ENCODE peak calls at places on chromosomes 7 and 10, in seven cellular contexts. C is left ventricle myocardium inferior, K is ovary, A is transverse colon, Y is right lobe of liver, G is SJCRH30, S is fibroblast of lung. W is an unnamed sample.
A peak's percentile ranks its signal among the peaks of the same experiment; 100 is the strongest.

GRCh38 chr10:120943542-120943941 is 92.4 kb downstream of the WDR11 start:
- DNase-seq in C (no peak), K (no peak), A (no peak), Y (no peak), G (peak; percentile 60), S (no peak), W (no peak)

GRCh38 chr7:11343818-11344413 is 370.2 kb downstream of the PHF14 start:
- DNase-seq in C (no peak), K (no peak), A (no peak), Y (no peak), G (peak; percentile 84), S (peak; percentile 59), W (no peak)

GRCh38 chr10:91598211-91598981 is 34.5 kb downstream of the PPP1R3C start:
- DNase-seq in C (no peak), K (no peak), A (no peak), Y (no peak), G (no peak), S (peak; percentile 92), W (peak; percentile 77)

GRCh38 chr10:29616542-29616941 is 18.2 kb downstream of the SVIL start:
- DNase-seq in C (no peak), K (no peak), A (peak; percentile 42), Y (no peak), G (no peak), S (no peak), W (no peak)

GRCh38 chr7:43643842-43644241 is 60.9 kb downstream of the STK17A start:
- DNase-seq in C (no peak), K (no peak), A (no peak), Y (no peak), G (no peak), S (no peak), W (no peak)

GRCh38 chr7:34011711-34012110 is 106.4 kb downstream of the BMPER start:
- DNase-seq in C (no peak), K (no peak), A (no peak), Y (no peak), G (no peak), S (no peak), W (no peak)

GRCh38 chr7:28083998-28084985 is 96.3 kb downstream of the JAZF1 start:
- DNase-seq in C (no peak), K (no peak), A (no peak), Y (no peak), G (no peak), S (no peak), W (no peak)

GRCh38 chr10:77622822-77623410 is 14.7 kb downstream of the KCNMA1 start:
- DNase-seq in C (no peak), K (no peak), A (no peak), Y (no peak), G (no peak), S (no peak), W (no peak)

DNA sequence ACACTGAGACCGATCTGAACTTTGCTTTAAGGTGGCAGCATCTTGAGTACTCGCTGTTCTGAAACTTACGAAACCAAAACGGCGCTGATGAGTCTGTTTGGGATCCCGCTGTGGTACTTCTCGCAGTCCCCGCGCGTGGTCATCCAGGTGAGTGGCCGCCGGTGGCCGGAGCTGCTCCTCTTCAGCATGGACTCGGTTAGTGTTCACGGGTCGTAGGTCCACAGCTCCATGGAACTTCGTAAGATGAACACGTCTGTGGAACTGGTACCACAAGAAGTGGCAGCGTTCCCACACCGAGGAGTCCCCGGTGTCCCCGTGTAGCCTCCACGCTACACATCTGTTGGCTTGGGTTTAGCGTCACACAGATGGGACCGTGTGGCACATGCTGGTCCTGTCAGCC is 10.4 kb upstream of the GET4 start:
- DNase-seq in C (no peak), K (no peak), A (no peak), Y (no peak), G (no peak), S (no peak), W (no peak)
- H3K36me3 ChIP-seq in C (peaks cover 89% of the 10 kb centered on the region), K (no peaks in the 10 kb centered on the region), A (no peaks in the 10 kb centered on the region), Y (peaks cover 45% of the 10 kb centered on the region), G (peaks cover 3% of the 10 kb centered on the region), S (peaks cover 25% of the 10 kb centered on the region), W (peaks cover 61% of the 10 kb centered on the region)

DNA sequence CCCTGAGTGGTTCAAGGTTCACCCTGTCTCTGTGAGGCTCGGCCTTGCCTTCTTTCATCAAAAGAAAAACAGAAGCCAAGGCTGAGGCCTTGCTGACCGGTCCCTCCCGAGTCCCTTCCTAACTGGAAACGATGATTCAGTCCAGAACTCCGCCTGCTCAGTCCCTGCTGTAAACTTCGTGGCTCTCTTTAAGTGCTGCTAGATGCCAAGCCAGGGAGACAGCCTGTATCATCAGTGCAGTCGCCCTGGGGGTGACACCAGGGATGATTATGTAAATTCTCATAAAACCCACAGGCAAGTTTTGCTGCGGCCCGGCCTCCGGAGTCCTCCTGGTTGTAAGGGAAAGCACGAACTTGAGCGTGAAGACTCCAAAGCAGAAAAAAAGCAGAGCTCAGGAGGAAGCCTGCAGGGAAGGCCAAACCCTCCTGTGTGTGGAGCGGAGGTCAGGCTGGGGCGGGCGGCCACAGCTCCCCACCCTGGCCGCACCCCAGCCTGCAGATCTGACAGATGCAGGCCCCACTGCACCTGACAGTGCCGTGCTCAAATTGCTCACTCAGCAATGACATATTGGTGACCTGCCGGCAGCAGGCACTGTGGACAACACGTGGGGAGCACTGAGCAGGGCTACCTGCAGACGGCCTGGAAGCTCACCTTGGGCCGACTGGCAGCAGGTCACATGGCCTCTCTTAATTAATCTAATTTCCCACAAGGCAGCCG is 123.4 kb downstream of the DYNC2I1 start:
- DNase-seq in C (no peak), K (no peak), A (no peak), Y (no peak), G (no peak), S (no peak), W (no peak)
- H3K27ac ChIP-seq in C (no peak overlapping the region), K (no peak overlapping the region), A (peak overlapping the region; percentile 57), Y (no peak overlapping the region), G (no peak overlapping the region), S (no peak overlapping the region), W (no peak overlapping the region)

DNA sequence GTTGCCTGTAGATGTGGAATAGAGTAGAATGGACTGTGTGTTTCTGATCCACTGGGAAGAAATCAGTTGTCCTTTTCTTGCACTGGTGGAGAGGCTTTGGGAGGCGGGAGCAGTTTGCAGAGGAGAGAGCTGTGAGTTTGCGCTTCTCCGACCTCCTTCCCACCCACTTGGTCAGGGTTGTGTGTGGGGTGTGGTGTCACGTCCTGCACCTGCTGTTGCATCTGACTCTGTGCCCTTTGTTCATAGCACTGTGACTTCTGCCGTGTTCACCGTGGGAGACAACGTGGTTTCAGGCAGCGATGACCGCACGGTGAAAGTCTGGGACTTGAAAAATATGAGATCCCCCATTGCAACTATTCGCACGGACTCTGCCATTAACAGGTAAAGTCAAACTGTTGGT is 67.8 kb downstream of the WDR37 start:
- DNase-seq in C (no peak), K (no peak), A (no peak), Y (no peak), G (no peak), S (no peak), W (no peak)
- H3K4me3 ChIP-seq in C (no peak overlapping the region), K (no peak overlapping the region), A (no peak overlapping the region), Y (no peak overlapping the region), G (no peak overlapping the region), S (no peak overlapping the region), W (no peak overlapping the region)

DNA sequence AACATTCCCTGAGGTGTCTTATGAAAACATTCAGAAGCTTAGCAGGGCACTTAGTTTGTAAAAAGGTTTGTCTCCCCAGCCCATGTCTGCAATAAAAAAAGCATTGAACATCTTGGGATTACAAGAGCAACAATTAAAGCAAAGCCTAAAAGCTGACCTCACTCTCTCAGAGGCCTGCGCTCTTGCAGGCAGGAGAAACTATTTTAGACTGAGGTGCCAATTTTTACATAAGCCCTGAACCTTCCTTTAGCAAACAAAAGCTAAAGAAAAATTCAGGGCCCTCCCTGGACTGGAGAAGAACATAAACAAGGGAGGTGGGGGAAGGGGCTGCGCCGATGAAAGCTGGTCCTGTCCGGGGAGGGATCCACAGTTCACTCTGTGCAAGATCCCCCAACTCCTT is 312.7 kb upstream of the RNF32 start:
- DNase-seq in C (no peak), K (no peak), A (no peak), Y (no peak), G (no peak), S (no peak), W (no peak)
- H3K36me3 ChIP-seq in C (no peaks in the 10 kb centered on the region), K (no peaks in the 10 kb centered on the region), A (no peaks in the 10 kb centered on the region), Y (no peaks in the 10 kb centered on the region), G (no peaks in the 10 kb centered on the region), S (no peaks in the 10 kb centered on the region), W (no peaks in the 10 kb centered on the region)

GRCh38 chr10:61899045-61899444 is 2.5 kb upstream of the ARID5B start:
- DNase-seq in C (no peak), K (no peak), A (no peak), Y (no peak), G (peak; percentile 34), S (peak; percentile 61), W (no peak)
- H3K27ac ChIP-seq in C (peak overlapping the region; percentile 96), K (no peak overlapping the region), A (peak overlapping the region; percentile 98), Y (no peak overlapping the region), G (peak overlapping the region; percentile 98), S (peak overlapping the region; percentile 86), W (peak overlapping the region; percentile 97)

DNA sequence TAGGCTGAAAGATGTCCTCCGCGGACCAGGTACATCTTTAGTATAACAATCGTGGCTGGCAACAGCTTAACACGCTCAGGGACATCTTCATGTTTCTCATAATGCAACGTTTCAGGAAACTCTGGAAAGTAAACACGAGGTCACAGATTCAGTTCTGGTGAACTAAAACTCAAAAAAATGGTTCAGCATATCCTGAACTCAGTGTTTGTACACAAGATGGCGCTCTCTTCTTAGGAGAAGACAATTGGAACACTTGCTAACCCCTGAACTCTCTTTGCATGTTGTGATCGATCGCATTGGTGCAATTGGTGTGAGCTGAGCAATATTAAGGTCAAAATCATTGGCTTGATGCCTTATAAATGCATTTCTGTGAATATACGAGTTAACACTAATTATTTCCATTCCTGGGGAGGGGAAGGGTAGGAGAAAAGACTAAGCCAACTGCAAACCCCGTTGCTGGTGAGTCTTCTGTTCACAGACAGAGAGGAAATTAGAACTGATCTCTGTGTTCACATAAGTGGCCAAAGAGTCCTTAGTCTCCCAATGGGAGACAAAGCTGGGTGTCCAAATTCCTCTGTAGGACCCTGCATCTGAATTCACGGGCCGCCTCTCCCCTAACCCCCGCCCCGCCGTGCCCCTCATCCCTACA is 52.6 kb upstream of the FAM180A start:
- DNase-seq in C (no peak), K (no peak), A (no peak), Y (no peak), G (peak; percentile 83), S (peak; percentile 83), W (peak; percentile 51)
- H3K4me3 ChIP-seq in C (peak overlapping the region; percentile 14), K (no peak overlapping the region), A (no peak overlapping the region), Y (no peak overlapping the region), G (no peak overlapping the region), S (no peak overlapping the region), W (no peak overlapping the region)

GRCh38 chr10:93513091-93513490 is 16.7 kb downstream of the CEP55 start:
- DNase-seq in C (no peak), K (no peak), A (no peak), Y (no peak), G (no peak), S (no peak), W (no peak)
- H3K36me3 ChIP-seq in C (no peaks in the 10 kb centered on the region), K (no peaks in the 10 kb centered on the region), A (no peaks in the 10 kb centered on the region), Y (no peaks in the 10 kb centered on the region), G (peaks cover 41% of the 10 kb centered on the region), S (no peaks in the 10 kb centered on the region), W (peaks cover 93% of the 10 kb centered on the region)

GRCh38 chr7:91198371-91198770 is 65.9 kb upstream of the FZD1 start:
- DNase-seq in C (no peak), K (no peak), A (no peak), Y (no peak), G (no peak), S (peak; percentile 16), W (no peak)

GRCh38 chr7:91196058-91196457 is 68.2 kb upstream of the FZD1 start:
- DNase-seq in C (no peak), K (no peak), A (no peak), Y (no peak), G (no peak), S (no peak), W (no peak)

GRCh38 chr7:91201731-91202130 is 62.5 kb upstream of the FZD1 start:
- DNase-seq in C (no peak), K (no peak), A (no peak), Y (no peak), G (no peak), S (no peak), W (no peak)
- H3K27ac ChIP-seq in C (no peak overlapping the region), K (no peak overlapping the region), A (no peak overlapping the region), Y (no peak overlapping the region), G (no peak overlapping the region), S (no peak overlapping the region), W (no peak overlapping the region)

W was measured in SJSA1.